ENCODE peak calls at places on chromosome 18, in seven cellular contexts. W, C, H, P, Z, F and V are unnamed samples.

GRCh38 chr18:37471619-37472018 is 94.0 kb downstream of the CELF4 start:
- DNase-seq in W (no peak), C (no peak), H (no peak), P (no peak), Z (no peak), F (peak; percentile 53), V (no peak)

GRCh38 chr18:22913861-22914260 is 19.3 kb upstream of the RBBP8 start:
- DNase-seq in W (no peak), C (no peak), H (no peak), P (no peak), Z (peak; percentile 65), F (no peak), V (peak; percentile 92)

GRCh38 chr18:67425724-67426123 is 90.8 kb downstream of the DSEL start:
- DNase-seq in W (no peak), C (no peak), H (no peak), P (no peak), Z (no peak), F (no peak), V (peak; percentile 87)

GRCh38 chr18:58541789-58542425 is 87.0 kb downstream of the ALPK2 start:
- DNase-seq in W (peak; percentile 77), C (no peak), H (no peak), P (peak; percentile 88), Z (no peak), F (no peak), V (peak; percentile 97)

GRCh38 chr18:50183556-50183955 is 11.4 kb downstream of the MYO5B start:
- DNase-seq in W (no peak), C (no peak), H (no peak), P (no peak), Z (no peak), F (no peak), V (peak; percentile 73)

GRCh38 chr18:54791657-54792056 is 36.6 kb upstream of the RAB27B start:
- DNase-seq in W (no peak), C (no peak), H (no peak), P (no peak), Z (no peak), F (no peak), V (no peak)

GRCh38 chr18:66916834-66917233 is 312.9 kb upstream of the CDH19 start:
- DNase-seq in W (no peak), C (no peak), H (no peak), P (no peak), Z (no peak), F (no peak), V (no peak)

GRCh38 chr18:55908790-55909408 is 320.9 kb upstream of the TCF4 start:
- DNase-seq in W (no peak), C (no peak), H (no peak), P (no peak), Z (no peak), F (no peak), V (no peak)

GRCh38 chr18:66995270-66995669 is 391.4 kb upstream of the CDH19 start:
- DNase-seq in W (no peak), C (no peak), H (no peak), P (no peak), Z (no peak), F (no peak), V (no peak)

GRCh38 chr18:35283923-35284794 is 5.9 kb downstream of the ZSCAN30 start:
- DNase-seq in W (no peak), C (no peak), H (no peak), P (no peak), Z (no peak), F (no peak), V (no peak)

GRCh38 chr18:13247506-13247905 is 28.9 kb downstream of the LDLRAD4 start:
- DNase-seq in W (no peak), C (no peak), H (no peak), P (no peak), Z (peak; percentile 36), F (no peak), V (no peak)

GRCh38 chr18:60506682-60507081 is 134.1 kb upstream of the MC4R start:
- DNase-seq in W (no peak), C (no peak), H (no peak), P (no peak), Z (no peak), F (peak; percentile 36), V (no peak)

GRCh38 chr18:11948852-11949523 is 32.3 kb upstream of the IMPA2 start:
- DNase-seq in W (no peak), C (no peak), H (no peak), P (no peak), Z (no peak), F (no peak), V (no peak)

GRCh38 chr18:11992096-11992785 is 10.9 kb downstream of the IMPA2 start:
- DNase-seq in W (no peak), C (no peak), H (no peak), P (no peak), Z (peak; percentile 15), F (no peak), V (no peak)

GRCh38 chr18:36580874-36581750 is 247.7 kb downstream of the TPGS2 start:
- DNase-seq in W (no peak), C (no peak), H (no peak), P (no peak), Z (no peak), F (peak; percentile 45), V (no peak)

GRCh38 chr18:22871809-22872525 is 61.2 kb upstream of the RBBP8 start:
- DNase-seq in W (no peak), C (no peak), H (no peak), P (peak; percentile 16), Z (no peak), F (peak; percentile 34), V (no peak)

GRCh38 chr18:60978338-60978737 is 354.9 kb upstream of the CDH20 start:
- DNase-seq in W (no peak), C (no peak), H (no peak), P (no peak), Z (no peak), F (no peak), V (no peak)

GRCh38 chr18:7568426-7568825 is 1.3 kb downstream of the PTPRM start:
- DNase-seq in W (no peak), C (peak; percentile 84), H (no peak), P (no peak), Z (peak; percentile 62), F (peak; percentile 87), V (no peak)

DNA sequence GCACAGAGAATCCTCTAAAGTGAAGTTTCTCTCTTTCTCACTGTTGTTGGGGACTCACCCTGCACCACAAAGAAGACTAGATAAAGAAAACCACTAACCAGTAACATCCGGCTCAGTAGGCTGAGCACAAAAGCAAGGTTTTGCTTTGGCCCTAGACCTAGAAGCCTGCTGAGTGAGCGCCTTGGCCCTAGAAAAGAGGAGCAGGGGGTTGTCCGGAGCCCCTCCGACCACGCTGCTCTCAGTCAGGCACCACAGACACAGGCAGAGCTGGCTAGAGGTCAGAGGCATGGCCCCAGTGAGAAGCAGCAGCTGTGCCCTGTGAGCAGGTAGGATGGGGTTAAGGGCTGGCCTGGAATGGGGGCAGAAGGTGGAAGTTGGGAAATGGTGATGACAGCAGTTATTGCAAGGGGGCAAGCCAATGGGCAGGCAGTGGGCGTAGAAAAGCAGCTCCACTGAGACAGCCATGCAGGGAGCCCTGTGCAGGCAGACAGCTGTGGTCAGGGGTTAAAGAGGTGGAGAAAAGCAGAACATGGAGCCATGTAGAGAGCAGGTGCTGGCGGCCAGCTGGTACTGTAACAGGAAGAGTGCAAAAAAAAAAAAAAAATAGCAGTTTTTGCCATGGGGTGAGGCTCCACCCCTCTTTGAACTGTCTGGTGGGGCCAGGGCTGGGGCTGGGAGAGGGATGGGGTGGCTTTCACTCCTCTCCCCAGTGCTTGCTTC is 36.9 kb upstream of the SLC14A1 start:
- DNase-seq in W (peak; percentile 77), C (no peak), H (peak; percentile 84), P (peak; percentile 90), Z (peak; percentile 72), F (no peak), V (no peak)
- H3K27ac ChIP-seq in W (peak overlapping the region; percentile 50), C (no peak overlapping the region), H (peak overlapping the region; percentile 68), P (peak overlapping the region; percentile 96), Z (peak overlapping the region; percentile 64), F (no peak overlapping the region), V (no peak overlapping the region)

GRCh38 chr18:49162226-49162848 is 211.6 kb upstream of the SMAD7 start:
- DNase-seq in W (no peak), C (peak; percentile 7), H (no peak), P (no peak), Z (no peak), F (no peak), V (no peak)

GRCh38 chr18:49161627-49162026 is 210.9 kb upstream of the SMAD7 start:
- DNase-seq in W (no peak), C (no peak), H (peak; percentile 28), P (no peak), Z (no peak), F (peak; percentile 10), V (no peak)

GRCh38 chr18:49166327-49166726 is 215.6 kb upstream of the SMAD7 start:
- DNase-seq in W (no peak), C (no peak), H (no peak), P (no peak), Z (no peak), F (no peak), V (no peak)

GRCh38 chr18:49167084-49167483 is 216.3 kb upstream of the SMAD7 start:
- DNase-seq in W (no peak), C (no peak), H (no peak), P (no peak), Z (no peak), F (no peak), V (no peak)

DNA sequence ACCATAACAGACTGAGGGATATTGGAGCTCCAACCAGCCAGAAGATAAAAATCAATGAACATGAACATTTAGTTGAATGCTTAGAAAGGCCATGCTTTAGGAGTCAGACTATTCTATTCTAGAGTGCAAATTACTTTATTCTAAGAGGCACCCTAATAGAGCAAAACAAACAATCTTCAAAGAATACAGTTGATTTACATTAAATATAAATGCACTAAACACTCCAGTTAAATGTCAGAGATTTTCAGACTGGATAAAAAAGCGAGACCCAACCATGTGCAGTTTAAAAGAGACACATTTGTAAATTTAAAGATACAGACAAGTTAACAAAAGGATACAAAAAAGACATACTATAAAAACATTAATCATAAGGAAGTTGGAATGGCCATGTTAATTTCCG is 214.0 kb upstream of the SMAD7 start:
- DNase-seq in W (no peak), C (no peak), H (no peak), P (no peak), Z (no peak), F (no peak), V (no peak)
- H3K27ac ChIP-seq in W (no peak overlapping the region), C (no peak overlapping the region), H (no peak overlapping the region), P (no peak overlapping the region), Z (no peak overlapping the region), F (no peak overlapping the region), V (no peak overlapping the region)

DNA sequence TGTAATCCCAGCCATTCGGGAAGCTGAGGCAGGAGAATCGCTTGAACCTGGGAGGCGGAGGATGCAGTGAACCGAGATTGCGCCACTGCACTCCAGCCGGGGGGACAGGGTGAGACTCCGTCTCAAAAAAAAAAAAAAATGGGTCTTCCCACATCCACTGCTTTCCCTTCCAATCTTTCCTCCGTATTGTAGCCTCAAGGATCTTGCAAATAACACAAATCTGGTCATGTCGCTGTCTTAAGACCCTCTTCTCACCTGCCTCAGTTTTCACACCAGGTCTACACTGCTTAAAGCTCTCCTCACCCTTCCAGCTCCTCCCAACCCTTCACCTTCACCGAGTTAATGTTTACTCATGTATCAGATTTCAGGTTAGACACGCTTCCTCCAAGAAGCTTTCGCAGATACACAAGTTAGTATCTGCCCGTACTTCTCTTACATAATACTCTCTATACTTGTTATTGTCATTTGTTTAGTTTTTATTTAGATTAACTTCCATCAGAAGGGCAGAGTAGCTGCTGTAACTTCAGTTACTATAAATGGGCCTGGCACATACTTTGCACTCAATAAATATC is 1.5 kb downstream of the IER3IP1 start:
- DNase-seq in W (no peak), C (no peak), H (no peak), P (no peak), Z (no peak), F (no peak), V (peak; percentile 60)
- H3K27ac ChIP-seq in W (no peak overlapping the region), C (no peak overlapping the region), H (no peak overlapping the region), P (no peak overlapping the region), Z (peak overlapping the region; percentile 85), F (no peak overlapping the region), V (peak overlapping the region; percentile 68)

GRCh38 chr18:38551881-38552280 is 986.3 kb upstream of the CELF4 start:
- DNase-seq in W (no peak), C (no peak), H (no peak), P (no peak), Z (no peak), F (no peak), V (peak; percentile 36)
- H3K27ac ChIP-seq in W (no peak overlapping the region), C (no peak overlapping the region), H (no peak overlapping the region), P (no peak overlapping the region), Z (no peak overlapping the region), F (no peak overlapping the region), V (peak overlapping the region; percentile 9)